ENCODE peak calls at places on chromosomes 11 and 22, in seven cellular contexts. One of them, this sample, is unnamed.

GRCh38 chr11:10454506-10454901 is 560 bp upstream of the AMPD3 start:
- DNase-seq in NCI-H1092: no peak
- DNase-seq in GM19239: no peak
- DNase-seq in transverse colon: no peak
- DNase-seq in Caco-2: no peak
- DNase-seq in astrocyte of the spinal cord: no peak
- DNase-seq in CD14-positive monocyte: no peak
- DNase-seq in this sample: no peak

GRCh38 chr11:73647459-73648100 is 1.2 kb downstream of the PLEKHB1 start:
- DNase-seq in NCI-H1092: peak; percentile 91
- DNase-seq in GM19239: peak; percentile 83
- DNase-seq in transverse colon: peak; percentile 94
- DNase-seq in Caco-2: peak; percentile 95
- DNase-seq in astrocyte of the spinal cord: peak; percentile 82
- DNase-seq in CD14-positive monocyte: peak; percentile 77
- DNase-seq in this sample: peak; percentile 97

GRCh38 chr11:73907191-73907590 is 30.4 kb downstream of the PAAF1 start:
- DNase-seq in NCI-H1092: no peak
- DNase-seq in GM19239: no peak
- DNase-seq in transverse colon: no peak
- DNase-seq in Caco-2: peak; percentile 20
- DNase-seq in astrocyte of the spinal cord: no peak
- DNase-seq in CD14-positive monocyte: peak; percentile 48
- DNase-seq in this sample: no peak

GRCh38 chr11:11148104-11148509 is 204.9 kb downstream of the CSNK2A3 start:
- DNase-seq in NCI-H1092: no peak
- DNase-seq in GM19239: no peak
- DNase-seq in transverse colon: peak; percentile 46
- DNase-seq in Caco-2: peak; percentile 72
- DNase-seq in astrocyte of the spinal cord: peak; percentile 79
- DNase-seq in CD14-positive monocyte: no peak
- DNase-seq in this sample: no peak

GRCh38 chr11:96122601-96123044 is 198.7 kb upstream of the MTMR2 start:
- DNase-seq in NCI-H1092: no peak
- DNase-seq in GM19239: no peak
- DNase-seq in transverse colon: no peak
- DNase-seq in Caco-2: no peak
- DNase-seq in astrocyte of the spinal cord: peak; percentile 62
- DNase-seq in CD14-positive monocyte: no peak
- DNase-seq in this sample: no peak

GRCh38 chr11:79059171-79059570 is 381.7 kb downstream of the TENM4 start:
- DNase-seq in NCI-H1092: no peak
- DNase-seq in GM19239: no peak
- DNase-seq in transverse colon: no peak
- DNase-seq in Caco-2: no peak
- DNase-seq in astrocyte of the spinal cord: no peak
- DNase-seq in CD14-positive monocyte: no peak
- DNase-seq in this sample: no peak

GRCh38 chr22:50112151-50113118 is 22.6 kb downstream of the MOV10L1 start:
- DNase-seq in NCI-H1092: no peak
- DNase-seq in GM19239: no peak
- DNase-seq in transverse colon: no peak
- DNase-seq in Caco-2: no peak
- DNase-seq in astrocyte of the spinal cord: peak; percentile 77
- DNase-seq in CD14-positive monocyte: peak; percentile 70
- DNase-seq in this sample: no peak

GRCh38 chr11:64754124-64754918 is 5.5 kb downstream of the PYGM start:
- DNase-seq in NCI-H1092: no peak
- DNase-seq in GM19239: no peak
- DNase-seq in transverse colon: no peak
- DNase-seq in Caco-2: no peak
- DNase-seq in astrocyte of the spinal cord: no peak
- DNase-seq in CD14-positive monocyte: no peak
- DNase-seq in this sample: no peak

GRCh38 chr11:27313157-27313821 is 49.7 kb downstream of the CCDC34 start:
- DNase-seq in NCI-H1092: no peak
- DNase-seq in GM19239: no peak
- DNase-seq in transverse colon: no peak
- DNase-seq in Caco-2: no peak
- DNase-seq in astrocyte of the spinal cord: no peak
- DNase-seq in CD14-positive monocyte: no peak
- DNase-seq in this sample: no peak

GRCh38 chr11:60498853-60499252 is 6.3 kb downstream of the MS4A12 start:
- DNase-seq in NCI-H1092: no peak
- DNase-seq in GM19239: no peak
- DNase-seq in transverse colon: peak; percentile 63
- DNase-seq in Caco-2: no peak
- DNase-seq in astrocyte of the spinal cord: no peak
- DNase-seq in CD14-positive monocyte: peak; percentile 51
- DNase-seq in this sample: no peak